ENCODE peak calls at places on chromosomes 3 and 15, in nine cellular contexts. M is GM04503, T is NCI-H146, Q is upper lobe of left lung, J is AG20443, A is ecto neural progenitor cell, X is T follicular helper cell, L is uterus, V is amygdala. R is an unnamed sample.

GRCh38 chr15:58393196-58393790 is 38.5 kb upstream of the LIPC start:
- DNase-seq in M (no peak), T (no peak), Q (no peak), J (no peak), A (no peak), X (no peak), L (no peak), V (no peak), R (no peak)

GRCh38 chr15:63778800-63779199 is 54.9 kb downstream of the HERC1 start:
- DNase-seq in M (no peak), T (no peak), Q (no peak), J (no peak), A (no peak), X (no peak), L (no peak), V (no peak), R (no peak)

GRCh38 chr15:100703032-100703578 is 100.7 kb downstream of the ASB7 start:
- DNase-seq in M (peak), T (no peak), Q (no peak), J (peak), A (no peak), X (no peak), L (peak), V (no peak), R (no peak)

GRCh38 chr3:64414043-64414442 is 188.8 kb upstream of the PRICKLE2 start:
- DNase-seq in M (no peak), T (no peak), Q (no peak), J (no peak), A (no peak), X (no peak), L (no peak), V (no peak), R (no peak)

GRCh38 chr3:184156522-184156955 is 1.4 kb downstream of the DVL3 start:
- DNase-seq in M (no peak), T (peak), Q (no peak), J (peak), A (peak), X (no peak), L (peak), V (peak), R (no peak)

GRCh38 chr15:50055333-50056278 is 63.4 kb downstream of the ATP8B4 start:
- DNase-seq in M (peak), T (no peak), Q (no peak), J (peak), A (no peak), X (no peak), L (no peak), V (no peak), R (no peak)

GRCh38 chr3:126100688-126101301 is 16.9 kb upstream of the SLC41A3 start:
- DNase-seq in M (no peak), T (no peak), Q (no peak), J (peak), A (no peak), X (no peak), L (no peak), V (no peak), R (no peak)

GRCh38 chr15:90529008-90529368 is 735 bp upstream of the CRTC3 start:
- DNase-seq in M (no peak), T (peak), Q (peak), J (no peak), A (no peak), X (no peak), L (no peak), V (no peak), R (no peak)

GRCh38 chr15:36501063-36501678 is 78.3 kb upstream of the CDIN1 start:
- DNase-seq in M (no peak), T (peak), Q (no peak), J (peak), A (no peak), X (no peak), L (peak), V (no peak), R (peak)

GRCh38 chr3:71916747-71917369 is 131.9 kb upstream of the PROK2 start:
- DNase-seq in M (no peak), T (no peak), Q (no peak), J (peak), A (no peak), X (no peak), L (no peak), V (peak), R (no peak)

GRCh38 chr3:129226374-129226773 is 23.0 kb upstream of the COPG1 start:
- DNase-seq in M (peak), T (no peak), Q (peak), J (peak), A (no peak), X (no peak), L (peak), V (peak), R (no peak)

GRCh38 chr3:49013738-49014660 is 4.4 kb downstream of the DALRD3 start:
- DNase-seq in M (no peak), T (peak), Q (peak), J (peak), A (no peak), X (peak), L (no peak), V (no peak), R (peak)

GRCh38 chr3:59451041-59451763 is 401.4 kb upstream of the CFAP20DC start:
- DNase-seq in M (no peak), T (no peak), Q (no peak), J (peak), A (no peak), X (peak), L (no peak), V (no peak), R (peak)

GRCh38 chr15:64897345-64897985 is 14.2 kb upstream of the ANKDD1A start:
- DNase-seq in M (no peak), T (no peak), Q (peak), J (peak), A (no peak), X (no peak), L (peak), V (no peak), R (no peak)

GRCh38 chr3:119428538-119428937 is 34.9 kb downstream of the TMEM39A start:
- DNase-seq in M (no peak), T (no peak), Q (no peak), J (no peak), A (no peak), X (no peak), L (no peak), V (no peak), R (no peak)

GRCh38 chr3:186633481-186633880 is 6.7 kb upstream of the FETUB start:
- DNase-seq in M (no peak), T (no peak), Q (no peak), J (no peak), A (no peak), X (no peak), L (no peak), V (no peak), R (no peak)

GRCh38 chr15:74025436-74025835 is 30.9 kb downstream of the PML start:
- DNase-seq in M (no peak), T (no peak), Q (no peak), J (no peak), A (no peak), X (no peak), L (no peak), V (no peak), R (no peak)

GRCh38 chr3:75737831-75738493 is 47.4 kb downstream of the ZNF717 start:
- DNase-seq in M (no peak), T (no peak), Q (no peak), J (no peak), A (no peak), X (no peak), L (no peak), V (no peak), R (no peak)

GRCh38 chr15:94744080-94744793 is 512.9 kb downstream of the MCTP2 start:
- DNase-seq in M (no peak), T (no peak), Q (no peak), J (no peak), A (no peak), X (no peak), L (no peak), V (no peak), R (no peak)

GRCh38 chr3:9902372-9903237 is at the start of gene IL17RE:
- DNase-seq in M (no peak), T (peak), Q (peak), J (peak), A (peak), X (no peak), L (no peak), V (no peak), R (no peak)

GRCh38 chr3:52068055-52068704 is 11.8 kb upstream of the DUSP7 start:
- DNase-seq in M (no peak), T (no peak), Q (no peak), J (peak), A (peak), X (no peak), L (no peak), V (no peak), R (no peak)

GRCh38 chr3:194404365-194405140 is 5.5 kb upstream of the GP5 start:
- DNase-seq in M (no peak), T (peak), Q (no peak), J (peak), A (no peak), X (peak), L (no peak), V (no peak), R (no peak)

GRCh38 chr3:178001670-178002101 is 534.5 kb upstream of the KCNMB2 start:
- DNase-seq in M (no peak), T (no peak), Q (no peak), J (peak), A (no peak), X (no peak), L (no peak), V (no peak), R (no peak)

GRCh38 chr15:81151389-81151788 is 17.3 kb downstream of the CFAP161 start:
- DNase-seq in M (no peak), T (no peak), Q (peak), J (no peak), A (no peak), X (no peak), L (no peak), V (no peak), R (no peak)

GRCh38 chr3:32438596-32439344 is 47.1 kb downstream of the CMTM7 start:
- DNase-seq in M (no peak), T (no peak), Q (no peak), J (peak), A (no peak), X (no peak), L (no peak), V (no peak), R (no peak)

GRCh38 chr3:37025562-37026335 is 32.4 kb downstream of the MLH1 start:
- DNase-seq in M (no peak), T (no peak), Q (no peak), J (no peak), A (no peak), X (no peak), L (no peak), V (no peak), R (no peak)

GRCh38 chr15:68537097-68537496 is 41.7 kb upstream of the CORO2B start:
- DNase-seq in M (no peak), T (no peak), Q (no peak), J (no peak), A (no peak), X (no peak), L (no peak), V (no peak), R (no peak)

GRCh38 chr3:197494366-197495058 is 61.3 kb downstream of the BDH1 start:
- DNase-seq in M (no peak), T (no peak), Q (no peak), J (peak), A (no peak), X (no peak), L (no peak), V (no peak), R (no peak)

GRCh38 chr15:100310511-100310910 is 31.3 kb downstream of the ADAMTS17 start:
- DNase-seq in M (no peak), T (no peak), Q (no peak), J (no peak), A (peak), X (no peak), L (no peak), V (no peak), R (no peak)